ENCODE peak calls at places on chromosomes 6 and 20, in ten cellular contexts. O, P, V, E, B, A, W, T, L and R are unnamed samples.

GRCh38 chr6:108760158-108761050 is 87.8 kb upstream of the ARMC2 start:
- DNase-seq in O (no peak), P (no peak), V (no peak), E (no peak), B (no peak), A (no peak), W (peak; percentile 50), T (no peak), L (no peak), R (no peak)

GRCh38 chr6:53896237-53896636 is 101.4 kb downstream of the LRRC1 start:
- DNase-seq in O (no peak), P (no peak), V (no peak), E (peak; percentile 18), B (no peak), A (no peak), W (peak; percentile 60), T (no peak), L (no peak), R (no peak)

GRCh38 chr20:5113615-5113986 is 6.2 kb downstream of the PCNA start:
- DNase-seq in O (no peak), P (no peak), V (no peak), E (no peak), B (no peak), A (no peak), W (no peak), T (no peak), L (no peak), R (no peak)

GRCh38 chr6:5025911-5026819 is 22.3 kb upstream of the RPP40 start:
- DNase-seq in O (peak; percentile 76), P (no peak), V (peak; percentile 44), E (peak; percentile 71), B (peak; percentile 77), A (peak; percentile 40), W (peak; percentile 51), T (peak; percentile 81), L (no peak), R (no peak)

GRCh38 chr6:33417127-33417902 is 592 bp downstream of the CUTA start:
- DNase-seq in O (peak; percentile 37), P (no peak), V (no peak), E (peak; percentile 93), B (no peak), A (no peak), W (peak; percentile 89), T (peak; percentile 72), L (no peak), R (no peak)

GRCh38 chr6:167996424-167997199 is 859 bp upstream of the KIF25 start:
- DNase-seq in O (peak; percentile 54), P (no peak), V (no peak), E (no peak), B (no peak), A (no peak), W (no peak), T (peak; percentile 34), L (no peak), R (no peak)

GRCh38 chr20:20793570-20793969 is 81.1 kb upstream of the RALGAPA2 start:
- DNase-seq in O (no peak), P (no peak), V (no peak), E (no peak), B (no peak), A (no peak), W (no peak), T (no peak), L (no peak), R (no peak)

GRCh38 chr20:19864130-19864529 is 106.1 kb downstream of the RIN2 start:
- DNase-seq in O (no peak), P (no peak), V (no peak), E (peak; percentile 42), B (no peak), A (no peak), W (no peak), T (no peak), L (no peak), R (no peak)

GRCh38 chr6:53048431-53049195 is 16.6 kb upstream of the FBXO9 start:
- DNase-seq in O (no peak), P (no peak), V (no peak), E (peak; percentile 74), B (no peak), A (no peak), W (peak; percentile 97), T (no peak), L (no peak), R (no peak)

GRCh38 chr6:34578445-34579262 is 22.5 kb upstream of the SPDEF start:
- DNase-seq in O (no peak), P (no peak), V (no peak), E (no peak), B (peak; percentile 7), A (no peak), W (no peak), T (no peak), L (no peak), R (no peak)

GRCh38 chr6:118252474-118252873 is 295.6 kb upstream of the PLN start:
- DNase-seq in O (no peak), P (no peak), V (no peak), E (no peak), B (no peak), A (no peak), W (no peak), T (no peak), L (no peak), R (no peak)

GRCh38 chr6:150099546-150099945 is 30.6 kb upstream of the ULBP3 start:
- DNase-seq in O (no peak), P (no peak), V (no peak), E (no peak), B (no peak), A (no peak), W (no peak), T (no peak), L (no peak), R (no peak)

GRCh38 chr20:59222982-59223610 is 59.5 kb downstream of the ZNF831 start:
- DNase-seq in O (no peak), P (no peak), V (no peak), E (peak; percentile 36), B (no peak), A (no peak), W (no peak), T (peak; percentile 47), L (no peak), R (no peak)

GRCh38 chr6:27135087-27135657 is 112.3 kb upstream of the PRSS16 start:
- DNase-seq in O (no peak), P (no peak), V (no peak), E (no peak), B (no peak), A (no peak), W (no peak), T (no peak), L (no peak), R (no peak)

GRCh38 chr6:7402746-7403145 is 13.1 kb downstream of the RIOK1 start:
- DNase-seq in O (no peak), P (no peak), V (no peak), E (no peak), B (no peak), A (peak; percentile 26), W (no peak), T (no peak), L (no peak), R (no peak)

DNA sequence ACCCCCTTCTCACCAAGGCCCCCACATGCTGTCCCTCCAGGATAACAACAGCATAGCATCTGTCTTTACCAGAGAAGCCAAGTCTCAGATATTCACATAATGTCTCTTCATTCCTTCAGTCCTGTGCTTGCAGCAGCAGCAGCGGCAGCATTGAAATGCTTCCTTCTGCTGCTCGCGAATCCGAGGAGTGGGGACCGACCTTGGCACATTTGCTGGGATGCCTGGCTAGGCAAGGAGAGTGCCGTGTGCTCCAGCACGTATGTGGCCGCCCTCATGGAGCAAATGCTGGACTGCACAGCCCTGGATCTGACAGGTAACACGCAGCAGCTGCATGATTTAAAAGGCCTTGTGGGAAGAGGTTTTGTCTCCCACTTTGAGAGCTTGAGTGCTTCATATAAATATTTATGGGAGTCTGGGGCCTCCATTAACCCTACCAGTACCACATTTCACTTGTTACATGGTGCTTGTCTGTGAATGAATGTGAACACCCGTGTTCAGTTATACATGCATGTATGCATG is 9.9 kb downstream of the MAFB start:
- DNase-seq in O (no peak), P (no peak), V (no peak), E (no peak), B (no peak), A (no peak), W (no peak), T (no peak), L (no peak), R (no peak)
- H3K27me3 ChIP-seq in O (peaks cover 47% of the 10 kb centered on the region), P (no peaks in the 10 kb centered on the region), V (no peaks in the 10 kb centered on the region), E (peaks cover 4% of the 10 kb centered on the region), B (no peaks in the 10 kb centered on the region), A (no peaks in the 10 kb centered on the region), W (peaks cover 3% of the 10 kb centered on the region), T (peaks cover 96% of the 10 kb centered on the region), L (peaks cover 14% of the 10 kb centered on the region), R (peaks cover 13% of the 10 kb centered on the region)

GRCh38 chr20:51800769-51801219 is 1.5 kb downstream of the SALL4 start:
- DNase-seq in O (no peak), P (no peak), V (peak; percentile 25), E (peak; percentile 30), B (peak; percentile 63), A (peak; percentile 20), W (peak; percentile 21), T (peak; percentile 56), L (no peak), R (no peak)
- H3K27me3 ChIP-seq in O (no peaks in the 10 kb centered on the region), P (no peaks in the 10 kb centered on the region), V (peaks cover 15% of the 10 kb centered on the region), E (peaks cover 40% of the 10 kb centered on the region), B (no peaks in the 10 kb centered on the region), A (no peaks in the 10 kb centered on the region), W (peaks cover 2% of the 10 kb centered on the region), T (no peaks in the 10 kb centered on the region), L (peaks cover 3% of the 10 kb centered on the region), R (no peaks in the 10 kb centered on the region)

GRCh38 chr20:61810066-61810708 is 255.5 kb downstream of the TAF4 start:
- DNase-seq in O (no peak), P (no peak), V (no peak), E (no peak), B (peak; percentile 54), A (no peak), W (no peak), T (no peak), L (no peak), R (no peak)
- H3K27me3 ChIP-seq in O (no peaks in the 10 kb centered on the region), P (no peaks in the 10 kb centered on the region), V (no peaks in the 10 kb centered on the region), E (peaks cover 18% of the 10 kb centered on the region), B (no peaks in the 10 kb centered on the region), A (no peaks in the 10 kb centered on the region), W (peaks cover 17% of the 10 kb centered on the region), T (no peaks in the 10 kb centered on the region), L (no peaks in the 10 kb centered on the region), R (no peaks in the 10 kb centered on the region)

GRCh38 chr20:41134362-41135186 is 2.8 kb upstream of the PLCG1 start:
- DNase-seq in O (no peak), P (no peak), V (no peak), E (no peak), B (no peak), A (no peak), W (no peak), T (no peak), L (no peak), R (no peak)

GRCh38 chr20:41136336-41136694 is 1.0 kb upstream of the PLCG1 start:
- DNase-seq in O (no peak), P (no peak), V (no peak), E (no peak), B (no peak), A (no peak), W (no peak), T (no peak), L (no peak), R (no peak)

GRCh38 chr20:41135888-41136243 is 1.5 kb upstream of the PLCG1 start:
- DNase-seq in O (no peak), P (no peak), V (no peak), E (no peak), B (no peak), A (no peak), W (no peak), T (no peak), L (no peak), R (no peak)

GRCh38 chr20:41133709-41134361 is 3.5 kb upstream of the PLCG1 start:
- DNase-seq in O (no peak), P (no peak), V (no peak), E (no peak), B (no peak), A (no peak), W (no peak), T (no peak), L (no peak), R (no peak)

GRCh38 chr20:41135187-41135887 is 2.0 kb upstream of the PLCG1 start:
- DNase-seq in O (peak; percentile 81), P (no peak), V (peak; percentile 61), E (peak; percentile 41), B (peak; percentile 71), A (peak; percentile 52), W (no peak), T (peak; percentile 74), L (peak; percentile 57), R (no peak)
- H3K27me3 ChIP-seq in O (no peaks in the 10 kb centered on the region), P (no peaks in the 10 kb centered on the region), V (no peaks in the 10 kb centered on the region), E (no peaks in the 10 kb centered on the region), B (no peaks in the 10 kb centered on the region), A (no peaks in the 10 kb centered on the region), W (no peaks in the 10 kb centered on the region), T (peaks cover 11% of the 10 kb centered on the region), L (no peaks in the 10 kb centered on the region), R (no peaks in the 10 kb centered on the region)